ENCODE peak calls at places on chromosomes 16 and 17, in ten cellular contexts. H is GM20000; G is posterior cingulate gyrus; Y is testis; Q is lower lobe of right lung; R is AG08395; W is Right ventricle myocardium inferior; I is OCI-M1; X is fibroblast of gingiva; U is activated naive CD4-positive, alpha-beta T cell. B is an unnamed sample.

GRCh38 chr17:82836823-82837357 is 2.9 kb downstream of the ZNF750 start:
- DNase-seq in U (no peak), Y (no peak), X (peak), Q (peak), R (peak), I (no peak), H (no peak), G (no peak), W (no peak), B (no peak)

GRCh38 chr16:1193143-1193824 is 31.8 kb downstream of the TPSG1 start:
- DNase-seq in U (no peak), Y (no peak), X (no peak), G (peak), Q (no peak), I (no peak), W (no peak), H (no peak), R (no peak), B (no peak)

GRCh38 chr16:4936991-4937781 is at the start of gene PPL:
- DNase-seq in X (no peak), W (peak), Q (peak), U (no peak), H (peak), G (no peak), I (no peak), Y (peak), R (no peak), B (peak)

GRCh38 chr17:42387663-42388380 is 420 bp downstream of the STAT3 start:
- DNase-seq in R (no peak), Q (peak), H (peak), Y (no peak), X (no peak), G (peak), U (no peak), W (no peak), I (peak), B (no peak)

GRCh38 chr17:6496116-6496481 is 51.8 kb downstream of the PIMREG start:
- DNase-seq in I (no peak), H (peak), X (no peak), G (no peak), R (no peak), Y (no peak), Q (peak), W (no peak), U (no peak), B (peak)

GRCh38 chr17:40107266-40107980 is 7.0 kb upstream of the NR1D1 start:
- DNase-seq in X (no peak), Q (no peak), W (no peak), U (no peak), H (no peak), Y (no peak), R (no peak), I (no peak), G (no peak), B (no peak)

GRCh38 chr16:67683767-67684166 is 17.2 kb downstream of the C16orf86 start:
- DNase-seq in G (no peak), U (no peak), Y (no peak), W (no peak), Q (no peak), X (no peak), I (no peak), R (no peak), H (no peak), B (no peak)

GRCh38 chr17:16906670-16907069 is 65.2 kb downstream of the TNFRSF13B start:
- DNase-seq in I (no peak), Q (no peak), R (no peak), W (no peak), U (no peak), Y (no peak), H (no peak), G (no peak), X (no peak), B (no peak)

GRCh38 chr16:67199808-67200198 is 872 bp downstream of the ELMO3 start:
- DNase-seq in R (no peak), W (peak), Y (peak), G (no peak), X (no peak), H (no peak), I (no peak), Q (no peak), U (no peak), B (no peak)

GRCh38 chr16:71929048-71929447 is 33.7 kb downstream of the IST1 start:
- DNase-seq in U (no peak), R (peak), Q (no peak), Y (no peak), I (no peak), G (no peak), W (no peak), X (peak), H (no peak), B (no peak)

GRCh38 chr17:38729886-38730525 is at the start of gene CISD3:
- DNase-seq in R (peak), I (peak), X (peak), W (peak), G (peak), Y (peak), H (peak), Q (peak), U (no peak), B (peak)

GRCh38 chr16:50478773-50479149 is 69.4 kb upstream of the NKD1 start:
- DNase-seq in Q (no peak), Y (no peak), G (no peak), R (no peak), H (no peak), I (no peak), U (no peak), W (no peak), X (no peak), B (no peak)

GRCh38 chr17:74031314-74032080 is 172.0 kb upstream of the RPL38 start:
- DNase-seq in W (no peak), H (no peak), I (no peak), U (no peak), Y (no peak), X (no peak), G (no peak), Q (no peak), R (no peak), B (no peak)